ENCODE peak calls at places on chromosomes 3 and 15, in eight cellular contexts. One of them, this sample, is unnamed.

GRCh38 chr3:13137808-13138565 is 64.8 kb upstream of the IQSEC1 start:
- DNase-seq in amniotic epithelial cell: no peak
- DNase-seq in stimulated activated CD4-positive, alpha-beta T cell treated with anti-CD3 and anti-CD28 coated beads, TNF-alpha, amount 100 ng/mL, for 4 hours: no peak
- DNase-seq in putamen: no peak
- DNase-seq in NCI-H510A: no peak
- DNase-seq in activated CD8-positive, alpha-beta memory T cell treated with anti-CD3 and anti-CD28 coated beads for 48 hours: no peak
- DNase-seq in non-pigmented ciliary epithelial cell: no peak
- DNase-seq in activated CD4-positive, alpha-beta T cell treated with anti-CD3 and anti-CD28 coated beads, Interleukin-2, amount 10 ng/mL, durations not matched to agents 7 days and 5 days: no peak
- DNase-seq in this sample: no peak

GRCh38 chr15:70153948-70154439 is 56.3 kb upstream of the TLE3 start:
- DNase-seq in amniotic epithelial cell: no peak
- DNase-seq in stimulated activated CD4-positive, alpha-beta T cell treated with anti-CD3 and anti-CD28 coated beads, TNF-alpha, amount 100 ng/mL, for 4 hours: no peak
- DNase-seq in putamen: no peak
- DNase-seq in NCI-H510A: no peak
- DNase-seq in activated CD8-positive, alpha-beta memory T cell treated with anti-CD3 and anti-CD28 coated beads for 48 hours: no peak
- DNase-seq in non-pigmented ciliary epithelial cell: no peak
- DNase-seq in activated CD4-positive, alpha-beta T cell treated with anti-CD3 and anti-CD28 coated beads, Interleukin-2, amount 10 ng/mL, durations not matched to agents 7 days and 5 days: no peak
- DNase-seq in this sample: no peak

GRCh38 chr3:187011915-187012314 is 81.6 kb downstream of the ST6GAL1 start:
- DNase-seq in amniotic epithelial cell: no peak
- DNase-seq in stimulated activated CD4-positive, alpha-beta T cell treated with anti-CD3 and anti-CD28 coated beads, TNF-alpha, amount 100 ng/mL, for 4 hours: no peak
- DNase-seq in putamen: peak; percentile 53
- DNase-seq in NCI-H510A: no peak
- DNase-seq in activated CD8-positive, alpha-beta memory T cell treated with anti-CD3 and anti-CD28 coated beads for 48 hours: no peak
- DNase-seq in non-pigmented ciliary epithelial cell: no peak
- DNase-seq in activated CD4-positive, alpha-beta T cell treated with anti-CD3 and anti-CD28 coated beads, Interleukin-2, amount 10 ng/mL, durations not matched to agents 7 days and 5 days: no peak
- DNase-seq in this sample: no peak

GRCh38 chr15:79896131-79896633 is 632 bp downstream of the MTHFS start:
- DNase-seq in amniotic epithelial cell: no peak
- DNase-seq in stimulated activated CD4-positive, alpha-beta T cell treated with anti-CD3 and anti-CD28 coated beads, TNF-alpha, amount 100 ng/mL, for 4 hours: no peak
- DNase-seq in putamen: no peak
- DNase-seq in NCI-H510A: no peak
- DNase-seq in activated CD8-positive, alpha-beta memory T cell treated with anti-CD3 and anti-CD28 coated beads for 48 hours: no peak
- DNase-seq in non-pigmented ciliary epithelial cell: no peak
- DNase-seq in activated CD4-positive, alpha-beta T cell treated with anti-CD3 and anti-CD28 coated beads, Interleukin-2, amount 10 ng/mL, durations not matched to agents 7 days and 5 days: no peak
- DNase-seq in this sample: no peak

GRCh38 chr3:13110678-13111116 is 37.5 kb upstream of the IQSEC1 start:
- DNase-seq in amniotic epithelial cell: no peak
- DNase-seq in stimulated activated CD4-positive, alpha-beta T cell treated with anti-CD3 and anti-CD28 coated beads, TNF-alpha, amount 100 ng/mL, for 4 hours: no peak
- DNase-seq in putamen: no peak
- DNase-seq in NCI-H510A: no peak
- DNase-seq in activated CD8-positive, alpha-beta memory T cell treated with anti-CD3 and anti-CD28 coated beads for 48 hours: no peak
- DNase-seq in non-pigmented ciliary epithelial cell: no peak
- DNase-seq in activated CD4-positive, alpha-beta T cell treated with anti-CD3 and anti-CD28 coated beads, Interleukin-2, amount 10 ng/mL, durations not matched to agents 7 days and 5 days: no peak
- DNase-seq in this sample: peak; percentile 62

GRCh38 chr3:178532414-178532813 is 3.8 kb upstream of the KCNMB2 start:
- DNase-seq in amniotic epithelial cell: no peak
- DNase-seq in stimulated activated CD4-positive, alpha-beta T cell treated with anti-CD3 and anti-CD28 coated beads, TNF-alpha, amount 100 ng/mL, for 4 hours: no peak
- DNase-seq in putamen: no peak
- DNase-seq in NCI-H510A: no peak
- DNase-seq in activated CD8-positive, alpha-beta memory T cell treated with anti-CD3 and anti-CD28 coated beads for 48 hours: no peak
- DNase-seq in non-pigmented ciliary epithelial cell: no peak
- DNase-seq in activated CD4-positive, alpha-beta T cell treated with anti-CD3 and anti-CD28 coated beads, Interleukin-2, amount 10 ng/mL, durations not matched to agents 7 days and 5 days: no peak
- DNase-seq in this sample: no peak

GRCh38 chr3:193560870-193561269 is 6.2 kb upstream of the ATP13A4 start:
- DNase-seq in amniotic epithelial cell: no peak
- DNase-seq in stimulated activated CD4-positive, alpha-beta T cell treated with anti-CD3 and anti-CD28 coated beads, TNF-alpha, amount 100 ng/mL, for 4 hours: no peak
- DNase-seq in putamen: peak; percentile 56
- DNase-seq in NCI-H510A: no peak
- DNase-seq in activated CD8-positive, alpha-beta memory T cell treated with anti-CD3 and anti-CD28 coated beads for 48 hours: no peak
- DNase-seq in non-pigmented ciliary epithelial cell: no peak
- DNase-seq in activated CD4-positive, alpha-beta T cell treated with anti-CD3 and anti-CD28 coated beads, Interleukin-2, amount 10 ng/mL, durations not matched to agents 7 days and 5 days: no peak
- DNase-seq in this sample: no peak

GRCh38 chr3:191455257-191455952 is 5.6 kb upstream of the PYDC2 start:
- DNase-seq in amniotic epithelial cell: no peak
- DNase-seq in stimulated activated CD4-positive, alpha-beta T cell treated with anti-CD3 and anti-CD28 coated beads, TNF-alpha, amount 100 ng/mL, for 4 hours: no peak
- DNase-seq in putamen: no peak
- DNase-seq in NCI-H510A: no peak
- DNase-seq in activated CD8-positive, alpha-beta memory T cell treated with anti-CD3 and anti-CD28 coated beads for 48 hours: no peak
- DNase-seq in non-pigmented ciliary epithelial cell: no peak
- DNase-seq in activated CD4-positive, alpha-beta T cell treated with anti-CD3 and anti-CD28 coated beads, Interleukin-2, amount 10 ng/mL, durations not matched to agents 7 days and 5 days: no peak
- DNase-seq in this sample: no peak

GRCh38 chr15:67177750-67178149 is 76.7 kb downstream of the AAGAB start:
- DNase-seq in amniotic epithelial cell: peak; percentile 61
- DNase-seq in stimulated activated CD4-positive, alpha-beta T cell treated with anti-CD3 and anti-CD28 coated beads, TNF-alpha, amount 100 ng/mL, for 4 hours: no peak
- DNase-seq in putamen: no peak
- DNase-seq in NCI-H510A: no peak
- DNase-seq in activated CD8-positive, alpha-beta memory T cell treated with anti-CD3 and anti-CD28 coated beads for 48 hours: no peak
- DNase-seq in non-pigmented ciliary epithelial cell: no peak
- DNase-seq in activated CD4-positive, alpha-beta T cell treated with anti-CD3 and anti-CD28 coated beads, Interleukin-2, amount 10 ng/mL, durations not matched to agents 7 days and 5 days: no peak
- DNase-seq in this sample: no peak

GRCh38 chr3:32686713-32687112 is 1.7 kb downstream of the CNOT10 start:
- DNase-seq in amniotic epithelial cell: no peak
- DNase-seq in stimulated activated CD4-positive, alpha-beta T cell treated with anti-CD3 and anti-CD28 coated beads, TNF-alpha, amount 100 ng/mL, for 4 hours: no peak
- DNase-seq in putamen: no peak
- DNase-seq in NCI-H510A: no peak
- DNase-seq in activated CD8-positive, alpha-beta memory T cell treated with anti-CD3 and anti-CD28 coated beads for 48 hours: no peak
- DNase-seq in non-pigmented ciliary epithelial cell: no peak
- DNase-seq in activated CD4-positive, alpha-beta T cell treated with anti-CD3 and anti-CD28 coated beads, Interleukin-2, amount 10 ng/mL, durations not matched to agents 7 days and 5 days: no peak
- DNase-seq in this sample: no peak

GRCh38 chr3:157201648-157202278 is 41.8 kb upstream of the CCNL1 start:
- DNase-seq in amniotic epithelial cell: peak; percentile 40
- DNase-seq in stimulated activated CD4-positive, alpha-beta T cell treated with anti-CD3 and anti-CD28 coated beads, TNF-alpha, amount 100 ng/mL, for 4 hours: no peak
- DNase-seq in putamen: peak; percentile 12
- DNase-seq in NCI-H510A: peak; percentile 14
- DNase-seq in activated CD8-positive, alpha-beta memory T cell treated with anti-CD3 and anti-CD28 coated beads for 48 hours: no peak
- DNase-seq in non-pigmented ciliary epithelial cell: no peak
- DNase-seq in activated CD4-positive, alpha-beta T cell treated with anti-CD3 and anti-CD28 coated beads, Interleukin-2, amount 10 ng/mL, durations not matched to agents 7 days and 5 days: no peak
- DNase-seq in this sample: no peak

GRCh38 chr3:37986479-37987314 is 3.9 kb upstream of the VILL start:
- DNase-seq in amniotic epithelial cell: no peak
- DNase-seq in stimulated activated CD4-positive, alpha-beta T cell treated with anti-CD3 and anti-CD28 coated beads, TNF-alpha, amount 100 ng/mL, for 4 hours: no peak
- DNase-seq in putamen: no peak
- DNase-seq in NCI-H510A: peak; percentile 82
- DNase-seq in activated CD8-positive, alpha-beta memory T cell treated with anti-CD3 and anti-CD28 coated beads for 48 hours: no peak
- DNase-seq in non-pigmented ciliary epithelial cell: no peak
- DNase-seq in activated CD4-positive, alpha-beta T cell treated with anti-CD3 and anti-CD28 coated beads, Interleukin-2, amount 10 ng/mL, durations not matched to agents 7 days and 5 days: no peak
- DNase-seq in this sample: no peak

GRCh38 chr3:17133637-17134545 is 249.1 kb downstream of the PLCL2 start:
- DNase-seq in amniotic epithelial cell: no peak
- DNase-seq in stimulated activated CD4-positive, alpha-beta T cell treated with anti-CD3 and anti-CD28 coated beads, TNF-alpha, amount 100 ng/mL, for 4 hours: no peak
- DNase-seq in putamen: no peak
- DNase-seq in NCI-H510A: no peak
- DNase-seq in activated CD8-positive, alpha-beta memory T cell treated with anti-CD3 and anti-CD28 coated beads for 48 hours: no peak
- DNase-seq in non-pigmented ciliary epithelial cell: no peak
- DNase-seq in activated CD4-positive, alpha-beta T cell treated with anti-CD3 and anti-CD28 coated beads, Interleukin-2, amount 10 ng/mL, durations not matched to agents 7 days and 5 days: no peak
- DNase-seq in this sample: no peak

GRCh38 chr3:27043328-27043956 is 325.7 kb downstream of the NEK10 start:
- DNase-seq in amniotic epithelial cell: no peak
- DNase-seq in stimulated activated CD4-positive, alpha-beta T cell treated with anti-CD3 and anti-CD28 coated beads, TNF-alpha, amount 100 ng/mL, for 4 hours: no peak
- DNase-seq in putamen: no peak
- DNase-seq in NCI-H510A: no peak
- DNase-seq in activated CD8-positive, alpha-beta memory T cell treated with anti-CD3 and anti-CD28 coated beads for 48 hours: no peak
- DNase-seq in non-pigmented ciliary epithelial cell: no peak
- DNase-seq in activated CD4-positive, alpha-beta T cell treated with anti-CD3 and anti-CD28 coated beads, Interleukin-2, amount 10 ng/mL, durations not matched to agents 7 days and 5 days: no peak
- DNase-seq in this sample: no peak

GRCh38 chr3:58298189-58298588 is 7.9 kb upstream of the RPP14 start:
- DNase-seq in amniotic epithelial cell: no peak
- DNase-seq in stimulated activated CD4-positive, alpha-beta T cell treated with anti-CD3 and anti-CD28 coated beads, TNF-alpha, amount 100 ng/mL, for 4 hours: no peak
- DNase-seq in putamen: no peak
- DNase-seq in NCI-H510A: no peak
- DNase-seq in activated CD8-positive, alpha-beta memory T cell treated with anti-CD3 and anti-CD28 coated beads for 48 hours: no peak
- DNase-seq in non-pigmented ciliary epithelial cell: no peak
- DNase-seq in activated CD4-positive, alpha-beta T cell treated with anti-CD3 and anti-CD28 coated beads, Interleukin-2, amount 10 ng/mL, durations not matched to agents 7 days and 5 days: no peak
- DNase-seq in this sample: no peak

GRCh38 chr3:133570139-133570936 is 3.1 kb upstream of the CDV3 start:
- DNase-seq in amniotic epithelial cell: peak; percentile 71
- DNase-seq in stimulated activated CD4-positive, alpha-beta T cell treated with anti-CD3 and anti-CD28 coated beads, TNF-alpha, amount 100 ng/mL, for 4 hours: no peak
- DNase-seq in putamen: no peak
- DNase-seq in NCI-H510A: no peak
- DNase-seq in activated CD8-positive, alpha-beta memory T cell treated with anti-CD3 and anti-CD28 coated beads for 48 hours: no peak
- DNase-seq in non-pigmented ciliary epithelial cell: no peak
- DNase-seq in activated CD4-positive, alpha-beta T cell treated with anti-CD3 and anti-CD28 coated beads, Interleukin-2, amount 10 ng/mL, durations not matched to agents 7 days and 5 days: no peak
- DNase-seq in this sample: no peak

GRCh38 chr3:64140651-64141050 is 84.6 kb downstream of the PRICKLE2 start:
- DNase-seq in amniotic epithelial cell: no peak
- DNase-seq in stimulated activated CD4-positive, alpha-beta T cell treated with anti-CD3 and anti-CD28 coated beads, TNF-alpha, amount 100 ng/mL, for 4 hours: no peak
- DNase-seq in putamen: no peak
- DNase-seq in NCI-H510A: no peak
- DNase-seq in activated CD8-positive, alpha-beta memory T cell treated with anti-CD3 and anti-CD28 coated beads for 48 hours: no peak
- DNase-seq in non-pigmented ciliary epithelial cell: no peak
- DNase-seq in activated CD4-positive, alpha-beta T cell treated with anti-CD3 and anti-CD28 coated beads, Interleukin-2, amount 10 ng/mL, durations not matched to agents 7 days and 5 days: no peak
- DNase-seq in this sample: no peak

GRCh38 chr3:36944641-36945270 is at the start of gene TRANK1:
- DNase-seq in amniotic epithelial cell: peak; percentile 52
- DNase-seq in stimulated activated CD4-positive, alpha-beta T cell treated with anti-CD3 and anti-CD28 coated beads, TNF-alpha, amount 100 ng/mL, for 4 hours: peak; percentile 72
- DNase-seq in putamen: peak; percentile 57
- DNase-seq in NCI-H510A: peak; percentile 24
- DNase-seq in activated CD8-positive, alpha-beta memory T cell treated with anti-CD3 and anti-CD28 coated beads for 48 hours: peak; percentile 46
- DNase-seq in non-pigmented ciliary epithelial cell: no peak
- DNase-seq in activated CD4-positive, alpha-beta T cell treated with anti-CD3 and anti-CD28 coated beads, Interleukin-2, amount 10 ng/mL, durations not matched to agents 7 days and 5 days: peak; percentile 80
- DNase-seq in this sample: peak; percentile 89

GRCh38 chr3:124964432-124964831 is 29.9 kb upstream of the MUC13 start:
- DNase-seq in amniotic epithelial cell: peak; percentile 61
- DNase-seq in stimulated activated CD4-positive, alpha-beta T cell treated with anti-CD3 and anti-CD28 coated beads, TNF-alpha, amount 100 ng/mL, for 4 hours: no peak
- DNase-seq in putamen: no peak
- DNase-seq in NCI-H510A: no peak
- DNase-seq in activated CD8-positive, alpha-beta memory T cell treated with anti-CD3 and anti-CD28 coated beads for 48 hours: no peak
- DNase-seq in non-pigmented ciliary epithelial cell: peak; percentile 37
- DNase-seq in activated CD4-positive, alpha-beta T cell treated with anti-CD3 and anti-CD28 coated beads, Interleukin-2, amount 10 ng/mL, durations not matched to agents 7 days and 5 days: no peak
- DNase-seq in this sample: peak; percentile 26

GRCh38 chr3:53187430-53187829 is 26.4 kb downstream of the PRKCD start:
- DNase-seq in amniotic epithelial cell: peak; percentile 33
- DNase-seq in stimulated activated CD4-positive, alpha-beta T cell treated with anti-CD3 and anti-CD28 coated beads, TNF-alpha, amount 100 ng/mL, for 4 hours: no peak
- DNase-seq in putamen: no peak
- DNase-seq in NCI-H510A: no peak
- DNase-seq in activated CD8-positive, alpha-beta memory T cell treated with anti-CD3 and anti-CD28 coated beads for 48 hours: no peak
- DNase-seq in non-pigmented ciliary epithelial cell: no peak
- DNase-seq in activated CD4-positive, alpha-beta T cell treated with anti-CD3 and anti-CD28 coated beads, Interleukin-2, amount 10 ng/mL, durations not matched to agents 7 days and 5 days: no peak
- DNase-seq in this sample: no peak

GRCh38 chr15:92011611-92012367 is 158.3 kb downstream of the SLCO3A1 start:
- DNase-seq in amniotic epithelial cell: no peak
- DNase-seq in stimulated activated CD4-positive, alpha-beta T cell treated with anti-CD3 and anti-CD28 coated beads, TNF-alpha, amount 100 ng/mL, for 4 hours: no peak
- DNase-seq in putamen: no peak
- DNase-seq in NCI-H510A: no peak
- DNase-seq in activated CD8-positive, alpha-beta memory T cell treated with anti-CD3 and anti-CD28 coated beads for 48 hours: no peak
- DNase-seq in non-pigmented ciliary epithelial cell: no peak
- DNase-seq in activated CD4-positive, alpha-beta T cell treated with anti-CD3 and anti-CD28 coated beads, Interleukin-2, amount 10 ng/mL, durations not matched to agents 7 days and 5 days: peak; percentile 22
- DNase-seq in this sample: peak; percentile 65

GRCh38 chr3:186109897-186110803 is 1.3 kb upstream of the ETV5 start:
- DNase-seq in amniotic epithelial cell: peak; percentile 56
- DNase-seq in stimulated activated CD4-positive, alpha-beta T cell treated with anti-CD3 and anti-CD28 coated beads, TNF-alpha, amount 100 ng/mL, for 4 hours: no peak
- DNase-seq in putamen: no peak
- DNase-seq in NCI-H510A: no peak
- DNase-seq in activated CD8-positive, alpha-beta memory T cell treated with anti-CD3 and anti-CD28 coated beads for 48 hours: no peak
- DNase-seq in non-pigmented ciliary epithelial cell: no peak
- DNase-seq in activated CD4-positive, alpha-beta T cell treated with anti-CD3 and anti-CD28 coated beads, Interleukin-2, amount 10 ng/mL, durations not matched to agents 7 days and 5 days: no peak
- DNase-seq in this sample: no peak

GRCh38 chr3:100042144-100042543 is 72.2 kb downstream of the FILIP1L start:
- DNase-seq in amniotic epithelial cell: peak; percentile 93
- DNase-seq in stimulated activated CD4-positive, alpha-beta T cell treated with anti-CD3 and anti-CD28 coated beads, TNF-alpha, amount 100 ng/mL, for 4 hours: no peak
- DNase-seq in putamen: no peak
- DNase-seq in NCI-H510A: no peak
- DNase-seq in activated CD8-positive, alpha-beta memory T cell treated with anti-CD3 and anti-CD28 coated beads for 48 hours: no peak
- DNase-seq in non-pigmented ciliary epithelial cell: peak; percentile 93
- DNase-seq in activated CD4-positive, alpha-beta T cell treated with anti-CD3 and anti-CD28 coated beads, Interleukin-2, amount 10 ng/mL, durations not matched to agents 7 days and 5 days: no peak
- DNase-seq in this sample: no peak

GRCh38 chr3:184284696-184285095 is 8.9 kb downstream of the ECE2 start:
- DNase-seq in amniotic epithelial cell: peak; percentile 80
- DNase-seq in stimulated activated CD4-positive, alpha-beta T cell treated with anti-CD3 and anti-CD28 coated beads, TNF-alpha, amount 100 ng/mL, for 4 hours: no peak
- DNase-seq in putamen: peak; percentile 31
- DNase-seq in NCI-H510A: peak; percentile 78
- DNase-seq in activated CD8-positive, alpha-beta memory T cell treated with anti-CD3 and anti-CD28 coated beads for 48 hours: no peak
- DNase-seq in non-pigmented ciliary epithelial cell: no peak
- DNase-seq in activated CD4-positive, alpha-beta T cell treated with anti-CD3 and anti-CD28 coated beads, Interleukin-2, amount 10 ng/mL, durations not matched to agents 7 days and 5 days: peak; percentile 38
- DNase-seq in this sample: peak; percentile 55

GRCh38 chr3:189664311-189664710 is 33.1 kb downstream of the TP63 start:
- DNase-seq in amniotic epithelial cell: peak; percentile 94
- DNase-seq in stimulated activated CD4-positive, alpha-beta T cell treated with anti-CD3 and anti-CD28 coated beads, TNF-alpha, amount 100 ng/mL, for 4 hours: no peak
- DNase-seq in putamen: no peak
- DNase-seq in NCI-H510A: no peak
- DNase-seq in activated CD8-positive, alpha-beta memory T cell treated with anti-CD3 and anti-CD28 coated beads for 48 hours: no peak
- DNase-seq in non-pigmented ciliary epithelial cell: peak; percentile 83
- DNase-seq in activated CD4-positive, alpha-beta T cell treated with anti-CD3 and anti-CD28 coated beads, Interleukin-2, amount 10 ng/mL, durations not matched to agents 7 days and 5 days: no peak
- DNase-seq in this sample: no peak

GRCh38 chr3:126551839-126552687 is 6.7 kb downstream of the C3orf22 start:
- DNase-seq in amniotic epithelial cell: no peak
- DNase-seq in stimulated activated CD4-positive, alpha-beta T cell treated with anti-CD3 and anti-CD28 coated beads, TNF-alpha, amount 100 ng/mL, for 4 hours: no peak
- DNase-seq in putamen: no peak
- DNase-seq in NCI-H510A: no peak
- DNase-seq in activated CD8-positive, alpha-beta memory T cell treated with anti-CD3 and anti-CD28 coated beads for 48 hours: no peak
- DNase-seq in non-pigmented ciliary epithelial cell: no peak
- DNase-seq in activated CD4-positive, alpha-beta T cell treated with anti-CD3 and anti-CD28 coated beads, Interleukin-2, amount 10 ng/mL, durations not matched to agents 7 days and 5 days: no peak
- DNase-seq in this sample: no peak

GRCh38 chr3:52242039-52242438 is 3.1 kb upstream of the TWF2 start:
- DNase-seq in amniotic epithelial cell: no peak
- DNase-seq in stimulated activated CD4-positive, alpha-beta T cell treated with anti-CD3 and anti-CD28 coated beads, TNF-alpha, amount 100 ng/mL, for 4 hours: no peak
- DNase-seq in putamen: no peak
- DNase-seq in NCI-H510A: no peak
- DNase-seq in activated CD8-positive, alpha-beta memory T cell treated with anti-CD3 and anti-CD28 coated beads for 48 hours: no peak
- DNase-seq in non-pigmented ciliary epithelial cell: no peak
- DNase-seq in activated CD4-positive, alpha-beta T cell treated with anti-CD3 and anti-CD28 coated beads, Interleukin-2, amount 10 ng/mL, durations not matched to agents 7 days and 5 days: no peak
- DNase-seq in this sample: no peak

GRCh38 chr15:99504823-99505551 is 60.8 kb upstream of the MEF2A start:
- DNase-seq in amniotic epithelial cell: peak; percentile 15
- DNase-seq in stimulated activated CD4-positive, alpha-beta T cell treated with anti-CD3 and anti-CD28 coated beads, TNF-alpha, amount 100 ng/mL, for 4 hours: no peak
- DNase-seq in putamen: no peak
- DNase-seq in NCI-H510A: no peak
- DNase-seq in activated CD8-positive, alpha-beta memory T cell treated with anti-CD3 and anti-CD28 coated beads for 48 hours: no peak
- DNase-seq in non-pigmented ciliary epithelial cell: no peak
- DNase-seq in activated CD4-positive, alpha-beta T cell treated with anti-CD3 and anti-CD28 coated beads, Interleukin-2, amount 10 ng/mL, durations not matched to agents 7 days and 5 days: no peak
- DNase-seq in this sample: peak; percentile 25

GRCh38 chr15:31208804-31209203 is 107.3 kb upstream of the TRPM1 start:
- DNase-seq in amniotic epithelial cell: no peak
- DNase-seq in stimulated activated CD4-positive, alpha-beta T cell treated with anti-CD3 and anti-CD28 coated beads, TNF-alpha, amount 100 ng/mL, for 4 hours: no peak
- DNase-seq in putamen: no peak
- DNase-seq in NCI-H510A: no peak
- DNase-seq in activated CD8-positive, alpha-beta memory T cell treated with anti-CD3 and anti-CD28 coated beads for 48 hours: no peak
- DNase-seq in non-pigmented ciliary epithelial cell: no peak
- DNase-seq in activated CD4-positive, alpha-beta T cell treated with anti-CD3 and anti-CD28 coated beads, Interleukin-2, amount 10 ng/mL, durations not matched to agents 7 days and 5 days: no peak
- DNase-seq in this sample: no peak

GRCh38 chr15:78209646-78210348 is 24.6 kb downstream of the ACSBG1 start:
- DNase-seq in amniotic epithelial cell: no peak
- DNase-seq in stimulated activated CD4-positive, alpha-beta T cell treated with anti-CD3 and anti-CD28 coated beads, TNF-alpha, amount 100 ng/mL, for 4 hours: no peak
- DNase-seq in putamen: no peak
- DNase-seq in NCI-H510A: no peak
- DNase-seq in activated CD8-positive, alpha-beta memory T cell treated with anti-CD3 and anti-CD28 coated beads for 48 hours: no peak
- DNase-seq in non-pigmented ciliary epithelial cell: no peak
- DNase-seq in activated CD4-positive, alpha-beta T cell treated with anti-CD3 and anti-CD28 coated beads, Interleukin-2, amount 10 ng/mL, durations not matched to agents 7 days and 5 days: no peak
- DNase-seq in this sample: no peak

GRCh38 chr3:54020436-54020835 is 101.9 kb upstream of the CACNA2D3 start:
- DNase-seq in amniotic epithelial cell: no peak
- DNase-seq in stimulated activated CD4-positive, alpha-beta T cell treated with anti-CD3 and anti-CD28 coated beads, TNF-alpha, amount 100 ng/mL, for 4 hours: no peak
- DNase-seq in putamen: no peak
- DNase-seq in NCI-H510A: no peak
- DNase-seq in activated CD8-positive, alpha-beta memory T cell treated with anti-CD3 and anti-CD28 coated beads for 48 hours: no peak
- DNase-seq in non-pigmented ciliary epithelial cell: no peak
- DNase-seq in activated CD4-positive, alpha-beta T cell treated with anti-CD3 and anti-CD28 coated beads, Interleukin-2, amount 10 ng/mL, durations not matched to agents 7 days and 5 days: no peak
- DNase-seq in this sample: no peak

GRCh38 chr3:99789322-99789721 is 28.3 kb upstream of the CMSS1 start:
- DNase-seq in amniotic epithelial cell: peak; percentile 71
- DNase-seq in stimulated activated CD4-positive, alpha-beta T cell treated with anti-CD3 and anti-CD28 coated beads, TNF-alpha, amount 100 ng/mL, for 4 hours: no peak
- DNase-seq in putamen: peak; percentile 18
- DNase-seq in NCI-H510A: no peak
- DNase-seq in activated CD8-positive, alpha-beta memory T cell treated with anti-CD3 and anti-CD28 coated beads for 48 hours: no peak
- DNase-seq in non-pigmented ciliary epithelial cell: no peak
- DNase-seq in activated CD4-positive, alpha-beta T cell treated with anti-CD3 and anti-CD28 coated beads, Interleukin-2, amount 10 ng/mL, durations not matched to agents 7 days and 5 days: peak; percentile 22
- DNase-seq in this sample: peak; percentile 29

GRCh38 chr15:31344824-31345605 is 18.4 kb downstream of the KLF13 start:
- DNase-seq in amniotic epithelial cell: no peak
- DNase-seq in stimulated activated CD4-positive, alpha-beta T cell treated with anti-CD3 and anti-CD28 coated beads, TNF-alpha, amount 100 ng/mL, for 4 hours: no peak
- DNase-seq in putamen: no peak
- DNase-seq in NCI-H510A: no peak
- DNase-seq in activated CD8-positive, alpha-beta memory T cell treated with anti-CD3 and anti-CD28 coated beads for 48 hours: no peak
- DNase-seq in non-pigmented ciliary epithelial cell: no peak
- DNase-seq in activated CD4-positive, alpha-beta T cell treated with anti-CD3 and anti-CD28 coated beads, Interleukin-2, amount 10 ng/mL, durations not matched to agents 7 days and 5 days: no peak
- DNase-seq in this sample: peak; percentile 66

GRCh38 chr3:184757010-184757651 is 45.3 kb upstream of the MAGEF1 start:
- DNase-seq in amniotic epithelial cell: peak; percentile 87
- DNase-seq in stimulated activated CD4-positive, alpha-beta T cell treated with anti-CD3 and anti-CD28 coated beads, TNF-alpha, amount 100 ng/mL, for 4 hours: no peak
- DNase-seq in putamen: peak; percentile 66
- DNase-seq in NCI-H510A: peak; percentile 86
- DNase-seq in activated CD8-positive, alpha-beta memory T cell treated with anti-CD3 and anti-CD28 coated beads for 48 hours: no peak
- DNase-seq in non-pigmented ciliary epithelial cell: peak; percentile 34
- DNase-seq in activated CD4-positive, alpha-beta T cell treated with anti-CD3 and anti-CD28 coated beads, Interleukin-2, amount 10 ng/mL, durations not matched to agents 7 days and 5 days: no peak
- DNase-seq in this sample: no peak